ENCODE peak calls at places on chromosomes 13 and 19, in six cellular contexts. One of them, this sample, is unnamed.

GRCh38 chr13:35727881-35728280 is 251.4 kb upstream of the MAB21L1 start:
- DNase-seq in fibroblast of lung: no peak
- DNase-seq in mucosa of descending colon: no peak
- DNase-seq in HCT116: no peak
- DNase-seq in body of pancreas: no peak
- DNase-seq in thyroid gland: no peak
- DNase-seq in this sample: no peak

GRCh38 chr19:11131471-11131870 is 24.1 kb downstream of the SPC24 start:
- DNase-seq in fibroblast of lung: no peak
- DNase-seq in mucosa of descending colon: no peak
- DNase-seq in HCT116: no peak
- DNase-seq in body of pancreas: no peak
- DNase-seq in thyroid gland: no peak
- DNase-seq in this sample: no peak

GRCh38 chr19:34733266-34733825 is 697 bp upstream of the ZNF181 start:
- DNase-seq in fibroblast of lung: no peak
- DNase-seq in mucosa of descending colon: no peak
- DNase-seq in HCT116: no peak
- DNase-seq in body of pancreas: no peak
- DNase-seq in thyroid gland: peak; percentile 53
- DNase-seq in this sample: peak; percentile 65

GRCh38 chr19:611506-611869 is 21.8 kb downstream of the HCN2 start:
- DNase-seq in fibroblast of lung: peak; percentile 87
- DNase-seq in mucosa of descending colon: no peak
- DNase-seq in HCT116: no peak
- DNase-seq in body of pancreas: no peak
- DNase-seq in thyroid gland: no peak
- DNase-seq in this sample: no peak

GRCh38 chr13:97257800-97258799 is 36.0 kb downstream of the MBNL2 start:
- DNase-seq in fibroblast of lung: peak; percentile 80
- DNase-seq in mucosa of descending colon: no peak
- DNase-seq in HCT116: peak; percentile 93
- DNase-seq in body of pancreas: peak; percentile 81
- DNase-seq in thyroid gland: no peak
- DNase-seq in this sample: no peak

GRCh38 chr13:59538512-59538911 is 625.2 kb downstream of the DIAPH3 start:
- DNase-seq in fibroblast of lung: no peak
- DNase-seq in mucosa of descending colon: no peak
- DNase-seq in HCT116: no peak
- DNase-seq in body of pancreas: no peak
- DNase-seq in thyroid gland: no peak
- DNase-seq in this sample: no peak

GRCh38 chr13:75910591-75910990 is 274.5 kb downstream of the LMO7 start:
- DNase-seq in fibroblast of lung: no peak
- DNase-seq in mucosa of descending colon: no peak
- DNase-seq in HCT116: no peak
- DNase-seq in body of pancreas: no peak
- DNase-seq in thyroid gland: no peak
- DNase-seq in this sample: no peak

GRCh38 chr13:25330541-25330940 is 29.1 kb downstream of the NUP58 start:
- DNase-seq in fibroblast of lung: peak; percentile 17
- DNase-seq in mucosa of descending colon: no peak
- DNase-seq in HCT116: no peak
- DNase-seq in body of pancreas: no peak
- DNase-seq in thyroid gland: no peak
- DNase-seq in this sample: no peak

GRCh38 chr13:43227721-43228120 is 204.3 kb downstream of the DNAJC15 start:
- DNase-seq in fibroblast of lung: no peak
- DNase-seq in mucosa of descending colon: no peak
- DNase-seq in HCT116: no peak
- DNase-seq in body of pancreas: no peak
- DNase-seq in thyroid gland: no peak
- DNase-seq in this sample: no peak

GRCh38 chr13:42798118-42798517 is 16.7 kb downstream of the FAM216B start:
- DNase-seq in fibroblast of lung: no peak
- DNase-seq in mucosa of descending colon: no peak
- DNase-seq in HCT116: no peak
- DNase-seq in body of pancreas: no peak
- DNase-seq in thyroid gland: no peak
- DNase-seq in this sample: no peak

GRCh38 chr13:46389985-46390384 is 2.9 kb upstream of the RUBCNL start:
- DNase-seq in fibroblast of lung: peak; percentile 17
- DNase-seq in mucosa of descending colon: peak; percentile 67
- DNase-seq in HCT116: no peak
- DNase-seq in body of pancreas: peak; percentile 32
- DNase-seq in thyroid gland: peak; percentile 24
- DNase-seq in this sample: peak; percentile 50

GRCh38 chr13:108787709-108788394 is 158.4 kb downstream of the MYO16 start:
- DNase-seq in fibroblast of lung: no peak
- DNase-seq in mucosa of descending colon: no peak
- DNase-seq in HCT116: no peak
- DNase-seq in body of pancreas: no peak
- DNase-seq in thyroid gland: no peak
- DNase-seq in this sample: no peak

GRCh38 chr13:114048463-114048862 is 74.6 kb upstream of the C13orf46 start:
- DNase-seq in fibroblast of lung: no peak
- DNase-seq in mucosa of descending colon: peak; percentile 60
- DNase-seq in HCT116: no peak
- DNase-seq in body of pancreas: no peak
- DNase-seq in thyroid gland: no peak
- DNase-seq in this sample: no peak

GRCh38 chr19:14160017-14160703 is 23.8 kb upstream of the ASF1B start:
- DNase-seq in fibroblast of lung: no peak
- DNase-seq in mucosa of descending colon: no peak
- DNase-seq in HCT116: no peak
- DNase-seq in body of pancreas: no peak
- DNase-seq in thyroid gland: no peak
- DNase-seq in this sample: no peak

GRCh38 chr19:7734220-7735203 is 2.6 kb upstream of the CLEC4G start:
- DNase-seq in fibroblast of lung: peak; percentile 17
- DNase-seq in mucosa of descending colon: no peak
- DNase-seq in HCT116: no peak
- DNase-seq in body of pancreas: no peak
- DNase-seq in thyroid gland: no peak
- DNase-seq in this sample: no peak

GRCh38 chr19:56732974-56733373 is 61.4 kb upstream of the ZNF835 start:
- DNase-seq in fibroblast of lung: no peak
- DNase-seq in mucosa of descending colon: no peak
- DNase-seq in HCT116: no peak
- DNase-seq in body of pancreas: no peak
- DNase-seq in thyroid gland: peak; percentile 4
- DNase-seq in this sample: no peak
- H3K9me3 ChIP-seq in fibroblast of lung: no peaks in the 10 kb centered on the region
- H3K9me3 ChIP-seq in mucosa of descending colon: peaks cover 76% of the 10 kb centered on the region
- H3K9me3 ChIP-seq in HCT116: peaks cover 20% of the 10 kb centered on the region
- H3K9me3 ChIP-seq in body of pancreas: no peaks in the 10 kb centered on the region
- H3K9me3 ChIP-seq in thyroid gland: no peaks in the 10 kb centered on the region
- H3K9me3 ChIP-seq in this sample: no peaks in the 10 kb centered on the region

GRCh38 chr19:51921949-51922348 is 5.3 kb upstream of the ZNF613 start:
- DNase-seq in fibroblast of lung: no peak
- DNase-seq in mucosa of descending colon: no peak
- DNase-seq in HCT116: no peak
- DNase-seq in body of pancreas: no peak
- DNase-seq in thyroid gland: no peak
- DNase-seq in this sample: no peak

GRCh38 chr19:51915324-51915867 is 10.6 kb upstream of the ZNF649 start:
- DNase-seq in fibroblast of lung: no peak
- DNase-seq in mucosa of descending colon: no peak
- DNase-seq in HCT116: no peak
- DNase-seq in body of pancreas: no peak
- DNase-seq in thyroid gland: no peak
- DNase-seq in this sample: no peak

GRCh38 chr19:51919606-51920005 is 7.7 kb upstream of the ZNF613 start:
- DNase-seq in fibroblast of lung: no peak
- DNase-seq in mucosa of descending colon: no peak
- DNase-seq in HCT116: no peak
- DNase-seq in body of pancreas: no peak
- DNase-seq in thyroid gland: no peak
- DNase-seq in this sample: no peak

DNA sequence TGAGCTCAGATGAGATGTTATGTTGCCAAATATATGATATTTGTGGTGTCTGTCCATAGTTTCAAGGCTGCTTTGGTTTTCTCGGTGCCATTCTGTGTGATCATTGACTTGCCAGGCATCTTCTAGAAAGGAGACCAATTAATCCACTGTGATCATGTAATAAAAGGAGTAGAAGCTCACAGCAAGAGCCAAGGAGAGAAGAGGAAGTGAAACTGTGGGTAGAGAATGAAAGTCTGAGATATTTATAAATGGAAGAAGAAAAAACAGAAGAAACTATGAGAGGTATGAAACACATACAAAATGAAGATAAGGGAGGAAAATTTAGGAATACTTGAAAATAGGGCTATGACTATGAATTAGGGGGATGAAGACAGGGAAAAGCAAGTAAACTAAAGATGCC is 11.1 kb upstream of the ZNF613 start:
- DNase-seq in fibroblast of lung: no peak
- DNase-seq in mucosa of descending colon: no peak
- DNase-seq in HCT116: no peak
- DNase-seq in body of pancreas: no peak
- DNase-seq in thyroid gland: no peak
- DNase-seq in this sample: no peak
- H3K9me3 ChIP-seq in fibroblast of lung: no peaks in the 10 kb centered on the region
- H3K9me3 ChIP-seq in mucosa of descending colon: peaks cover 97% of the 10 kb centered on the region
- H3K9me3 ChIP-seq in HCT116: peaks cover 31% of the 10 kb centered on the region
- H3K9me3 ChIP-seq in body of pancreas: peaks cover 7% of the 10 kb centered on the region
- H3K9me3 ChIP-seq in thyroid gland: no peaks in the 10 kb centered on the region
- H3K9me3 ChIP-seq in this sample: peaks cover 79% of the 10 kb centered on the region

DNA sequence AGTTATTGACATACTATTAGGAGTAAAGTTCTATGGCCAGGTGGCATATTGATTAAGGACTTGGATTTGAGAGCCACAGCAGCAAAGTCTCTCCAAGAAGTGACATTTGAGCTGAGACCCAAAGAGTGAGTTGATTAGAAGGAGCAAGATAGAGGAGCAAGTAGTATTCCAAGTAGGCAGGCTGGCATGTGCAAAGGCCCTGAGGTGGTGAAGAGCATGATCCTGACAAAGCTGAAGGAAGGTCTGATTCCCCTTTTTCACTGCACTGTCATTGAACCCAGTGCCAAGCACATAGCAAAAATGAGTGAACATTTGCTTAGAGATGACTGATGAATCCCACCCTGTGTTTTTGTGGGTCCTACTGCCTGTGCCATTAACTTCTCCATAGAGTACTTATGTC is 4.7 kb downstream of the ZNF543 start:
- DNase-seq in fibroblast of lung: no peak
- DNase-seq in mucosa of descending colon: no peak
- DNase-seq in HCT116: no peak
- DNase-seq in body of pancreas: no peak
- DNase-seq in thyroid gland: no peak
- DNase-seq in this sample: no peak
- H3K9me3 ChIP-seq in fibroblast of lung: no peaks in the 10 kb centered on the region
- H3K9me3 ChIP-seq in mucosa of descending colon: peaks cover 37% of the 10 kb centered on the region
- H3K9me3 ChIP-seq in HCT116: no peaks in the 10 kb centered on the region
- H3K9me3 ChIP-seq in body of pancreas: no peaks in the 10 kb centered on the region
- H3K9me3 ChIP-seq in thyroid gland: no peaks in the 10 kb centered on the region
- H3K9me3 ChIP-seq in this sample: peaks cover 30% of the 10 kb centered on the region

GRCh38 chr13:19083340-19083739 is 98.3 kb downstream of the TUBA3C start:
- DNase-seq in fibroblast of lung: no peak
- DNase-seq in mucosa of descending colon: no peak
- DNase-seq in HCT116: no peak
- DNase-seq in body of pancreas: no peak
- DNase-seq in thyroid gland: no peak
- DNase-seq in this sample: no peak

GRCh38 chr13:19088416-19088815 is 93.2 kb downstream of the TUBA3C start:
- DNase-seq in fibroblast of lung: no peak
- DNase-seq in mucosa of descending colon: no peak
- DNase-seq in HCT116: no peak
- DNase-seq in body of pancreas: no peak
- DNase-seq in thyroid gland: no peak
- DNase-seq in this sample: no peak

GRCh38 chr13:19085258-19085657 is 96.4 kb downstream of the TUBA3C start:
- DNase-seq in fibroblast of lung: no peak
- DNase-seq in mucosa of descending colon: no peak
- DNase-seq in HCT116: no peak
- DNase-seq in body of pancreas: no peak
- DNase-seq in thyroid gland: no peak
- DNase-seq in this sample: peak; percentile 21

GRCh38 chr13:19089315-19089714 is 92.3 kb downstream of the TUBA3C start:
- DNase-seq in fibroblast of lung: no peak
- DNase-seq in mucosa of descending colon: no peak
- DNase-seq in HCT116: no peak
- DNase-seq in body of pancreas: no peak
- DNase-seq in thyroid gland: no peak
- DNase-seq in this sample: no peak

GRCh38 chr13:19085876-19086275 is 95.7 kb downstream of the TUBA3C start:
- DNase-seq in fibroblast of lung: no peak
- DNase-seq in mucosa of descending colon: no peak
- DNase-seq in HCT116: no peak
- DNase-seq in body of pancreas: no peak
- DNase-seq in thyroid gland: no peak
- DNase-seq in this sample: peak; percentile 28
- H3K9me3 ChIP-seq in fibroblast of lung: no peaks in the 10 kb centered on the region
- H3K9me3 ChIP-seq in mucosa of descending colon: peaks cover 81% of the 10 kb centered on the region
- H3K9me3 ChIP-seq in HCT116: peaks cover 25% of the 10 kb centered on the region
- H3K9me3 ChIP-seq in body of pancreas: no peaks in the 10 kb centered on the region
- H3K9me3 ChIP-seq in thyroid gland: no peaks in the 10 kb centered on the region
- H3K9me3 ChIP-seq in this sample: no peaks in the 10 kb centered on the region

GRCh38 chr13:112249644-112250610 is 126.2 kb upstream of the SPACA7 start:
- DNase-seq in fibroblast of lung: no peak
- DNase-seq in mucosa of descending colon: no peak
- DNase-seq in HCT116: no peak
- DNase-seq in body of pancreas: no peak
- DNase-seq in thyroid gland: no peak
- DNase-seq in this sample: no peak
- H3K9me3 ChIP-seq in fibroblast of lung: no peaks in the 10 kb centered on the region
- H3K9me3 ChIP-seq in mucosa of descending colon: no peaks in the 10 kb centered on the region
- H3K9me3 ChIP-seq in HCT116: no peaks in the 10 kb centered on the region
- H3K9me3 ChIP-seq in body of pancreas: no peaks in the 10 kb centered on the region
- H3K9me3 ChIP-seq in thyroid gland: no peaks in the 10 kb centered on the region
- H3K9me3 ChIP-seq in this sample: no peaks in the 10 kb centered on the region

GRCh38 chr19:53455828-53456227 is 11.7 kb upstream of the ZNF813 start:
- DNase-seq in fibroblast of lung: no peak
- DNase-seq in mucosa of descending colon: no peak
- DNase-seq in HCT116: no peak
- DNase-seq in body of pancreas: no peak
- DNase-seq in thyroid gland: no peak
- DNase-seq in this sample: no peak
- H3K9me3 ChIP-seq in fibroblast of lung: peaks cover 2% of the 10 kb centered on the region
- H3K9me3 ChIP-seq in mucosa of descending colon: peaks cover 98% of the 10 kb centered on the region
- H3K9me3 ChIP-seq in HCT116: peaks cover 43% of the 10 kb centered on the region
- H3K9me3 ChIP-seq in body of pancreas: no peaks in the 10 kb centered on the region
- H3K9me3 ChIP-seq in thyroid gland: no peaks in the 10 kb centered on the region
- H3K9me3 ChIP-seq in this sample: peaks cover 74% of the 10 kb centered on the region

This sample was measured in lower lobe of right lung.